ENCODE peak calls at places on chromosomes 3 and 15, in five cellular contexts. P, A, J, L and U are unnamed samples.

GRCh38 chr3:129184396-129184656 is 630 bp upstream of the CNBP start:
- DNase-seq in P (peak), A (no peak), J (no peak), L (no peak), U (no peak)

GRCh38 chr3:126270145-126270811 is 86.9 kb downstream of the KLF15 start:
- DNase-seq in P (peak), A (no peak), J (no peak), L (peak), U (no peak)

GRCh38 chr15:100030586-100031249 is 297.5 kb upstream of the LYSMD4 start:
- DNase-seq in P (no peak), A (no peak), J (no peak), L (no peak), U (peak)

GRCh38 chr3:98680723-98681122 is 82.4 kb upstream of the ST3GAL6 start:
- DNase-seq in P (no peak), A (no peak), J (no peak), L (no peak), U (peak)

GRCh38 chr15:34721157-34721801 is 33.5 kb downstream of the GJD2 start:
- DNase-seq in P (no peak), A (no peak), J (no peak), L (no peak), U (no peak)

GRCh38 chr3:80677796-80678195 is 910.0 kb upstream of the ROBO1 start:
- DNase-seq in P (no peak), A (no peak), J (no peak), L (no peak), U (no peak)

GRCh38 chr3:196996454-196997265 is 28.0 kb upstream of the PIGZ start:
- DNase-seq in P (no peak), A (no peak), J (no peak), L (peak), U (no peak)

GRCh38 chr3:9946112-9947024 is 5.8 kb downstream of the PRRT3 start:
- DNase-seq in P (peak), A (peak), J (peak), L (peak), U (peak)

GRCh38 chr3:119310052-119310451 is 15.9 kb downstream of the ARHGAP31 start:
- DNase-seq in P (no peak), A (no peak), J (no peak), L (no peak), U (peak)

GRCh38 chr15:28919201-28919627 is 33.4 kb downstream of the APBA2 start:
- DNase-seq in P (no peak), A (no peak), J (no peak), L (no peak), U (no peak)

GRCh38 chr15:88664151-88664778 is 25.4 kb downstream of the ISG20 start:
- DNase-seq in P (no peak), A (no peak), J (no peak), L (no peak), U (no peak)

GRCh38 chr15:62269504-62269903 is 104.4 kb upstream of the C2CD4B start:
- DNase-seq in P (no peak), A (no peak), J (no peak), L (no peak), U (no peak)

GRCh38 chr3:53224536-53224935 is 31.3 kb downstream of the TKT start:
- DNase-seq in P (no peak), A (no peak), J (no peak), L (no peak), U (no peak)

GRCh38 chr3:105783631-105784030 is 85.2 kb downstream of the CBLB start:
- DNase-seq in P (no peak), A (no peak), J (no peak), L (no peak), U (no peak)

GRCh38 chr3:141255864-141256263 is 24.2 kb downstream of the PXYLP1 start:
- DNase-seq in P (no peak), A (no peak), J (no peak), L (no peak), U (peak)

GRCh38 chr3:4986611-4987373 is 7.6 kb downstream of the BHLHE40 start:
- DNase-seq in P (peak), A (peak), J (peak), L (peak), U (peak)

GRCh38 chr15:77577350-77577749 is 55.4 kb downstream of the LINGO1 start:
- DNase-seq in P (no peak), A (no peak), J (no peak), L (no peak), U (no peak)

GRCh38 chr3:69535613-69536012 is 149.7 kb upstream of the FRMD4B start:
- DNase-seq in P (no peak), A (no peak), J (no peak), L (no peak), U (no peak)